ENCODE peak calls at places on chromosomes 3 and 15, in ten cellular contexts. L is endothelial cell; S is heart left ventricle; J is GM12864; E is AG04450; Y is HFFc6; F is NCI-H1092; D is activated CD8-positive, alpha-beta T cell treated with anti-CD3 and anti-CD28 coated beads, Interleukin-2, amount 10 ng/mL, durations not matched to agents 7 days and 5 days; G is NCI-H345; X is NCI-H2081. A is an unnamed sample.

GRCh38 chr3:39476783-39477182 is 9.3 kb downstream of the MOBP start:
- DNase-seq in L (no peak), S (no peak), J (no peak), E (no peak), Y (no peak), F (no peak), D (no peak), G (no peak), X (no peak), A (no peak)

GRCh38 chr3:114877378-114878118 is 269.5 kb downstream of the ZBTB20 start:
- DNase-seq in L (no peak), S (no peak), J (no peak), E (no peak), Y (no peak), F (no peak), D (no peak), G (no peak), X (no peak), A (no peak)

GRCh38 chr15:40932625-40933519 is 3.7 kb downstream of the DLL4 start:
- DNase-seq in L (no peak), S (no peak), J (no peak), E (no peak), Y (no peak), F (no peak), D (no peak), G (peak), X (no peak), A (no peak)

GRCh38 chr15:40054746-40055575 is 16.0 kb upstream of the SRP14 start:
- DNase-seq in L (no peak), S (peak), J (no peak), E (no peak), Y (no peak), F (peak), D (peak), G (peak), X (peak), A (peak)

GRCh38 chr3:46695177-46695961 is 1.9 kb upstream of the ALS2CL start:
- DNase-seq in L (peak), S (peak), J (no peak), E (no peak), Y (no peak), F (no peak), D (peak), G (peak), X (no peak), A (peak)

GRCh38 chr3:23952646-23953045 is 7.6 kb downstream of the NR1D2 start:
- DNase-seq in L (no peak), S (no peak), J (no peak), E (no peak), Y (no peak), F (no peak), D (no peak), G (no peak), X (no peak), A (no peak)

GRCh38 chr3:46863261-46863782 is at the start of gene MYL3:
- DNase-seq in L (no peak), S (peak), J (no peak), E (no peak), Y (no peak), F (no peak), D (no peak), G (no peak), X (no peak), A (no peak)

GRCh38 chr15:42385206-42385979 is 26.1 kb downstream of the CAPN3 start:
- DNase-seq in L (peak), S (no peak), J (no peak), E (peak), Y (peak), F (no peak), D (peak), G (peak), X (peak), A (peak)

GRCh38 chr15:101181349-101181748 is 70.5 kb downstream of the CHSY1 start:
- DNase-seq in L (no peak), S (no peak), J (no peak), E (no peak), Y (no peak), F (no peak), D (no peak), G (no peak), X (no peak), A (no peak)

GRCh38 chr15:94305133-94305532 is 73.8 kb downstream of the MCTP2 start:
- DNase-seq in L (no peak), S (no peak), J (no peak), E (no peak), Y (no peak), F (no peak), D (peak), G (no peak), X (no peak), A (no peak)

GRCh38 chr3:12750223-12750622 is 8.8 kb downstream of the TMEM40 start:
- DNase-seq in L (no peak), S (no peak), J (no peak), E (peak), Y (peak), F (no peak), D (no peak), G (no peak), X (no peak), A (peak)

GRCh38 chr15:40291088-40291574 is 8.3 kb upstream of the ANKRD63 start:
- DNase-seq in L (peak), S (no peak), J (no peak), E (peak), Y (peak), F (peak), D (no peak), G (peak), X (no peak), A (peak)